ENCODE peak calls at places on chromosomes 2 and 18, in nine cellular contexts. One of them, this sample, is unnamed.

GRCh38 chr18:79481041-79481790 is 85.5 kb downstream of the NFATC1 start:
- DNase-seq in transverse colon: no peak
- DNase-seq in HL-60: no peak
- DNase-seq in K562: no peak
- DNase-seq in SK-N-SH: no peak
- DNase-seq in breast epithelium: no peak
- DNase-seq in HCT116: no peak
- DNase-seq in sigmoid colon: peak; percentile 56
- DNase-seq in stomach: no peak
- DNase-seq in this sample: no peak

GRCh38 chr2:110673201-110673600 is 4.7 kb downstream of the BUB1 start:
- DNase-seq in stomach: no peak
- DNase-seq in HCT116: no peak
- DNase-seq in sigmoid colon: no peak
- DNase-seq in K562: no peak
- DNase-seq in HL-60: no peak
- DNase-seq in breast epithelium: no peak
- DNase-seq in SK-N-SH: no peak
- DNase-seq in transverse colon: no peak
- DNase-seq in this sample: no peak

GRCh38 chr2:128269358-128270305 is 49.0 kb downstream of the HS6ST1 start:
- DNase-seq in breast epithelium: no peak
- DNase-seq in stomach: no peak
- DNase-seq in HL-60: no peak
- DNase-seq in sigmoid colon: peak; percentile 62
- DNase-seq in HCT116: no peak
- DNase-seq in transverse colon: no peak
- DNase-seq in SK-N-SH: peak; percentile 34
- DNase-seq in K562: no peak
- DNase-seq in this sample: no peak

GRCh38 chr2:108927936-108928659 is 60.9 kb downstream of the EDAR start:
- DNase-seq in transverse colon: peak; percentile 55
- DNase-seq in SK-N-SH: peak; percentile 79
- DNase-seq in HCT116: peak; percentile 43
- DNase-seq in K562: peak; percentile 61
- DNase-seq in stomach: peak; percentile 54
- DNase-seq in HL-60: peak; percentile 33
- DNase-seq in breast epithelium: no peak
- DNase-seq in sigmoid colon: peak; percentile 46
- DNase-seq in this sample: peak; percentile 50

GRCh38 chr18:75211721-75212625 is 1.4 kb downstream of the TSHZ1 start:
- DNase-seq in stomach: no peak
- DNase-seq in SK-N-SH: peak; percentile 72
- DNase-seq in sigmoid colon: peak; percentile 80
- DNase-seq in transverse colon: peak; percentile 39
- DNase-seq in HL-60: peak; percentile 70
- DNase-seq in K562: peak; percentile 44
- DNase-seq in HCT116: no peak
- DNase-seq in breast epithelium: no peak
- DNase-seq in this sample: no peak

GRCh38 chr2:222893716-222894115 is 32.9 kb downstream of the ACSL3 start:
- DNase-seq in breast epithelium: no peak
- DNase-seq in sigmoid colon: no peak
- DNase-seq in stomach: no peak
- DNase-seq in HCT116: no peak
- DNase-seq in K562: no peak
- DNase-seq in HL-60: no peak
- DNase-seq in transverse colon: no peak
- DNase-seq in SK-N-SH: no peak
- DNase-seq in this sample: no peak

GRCh38 chr18:72456802-72457201 is 87.3 kb downstream of the CBLN2 start:
- DNase-seq in breast epithelium: no peak
- DNase-seq in transverse colon: no peak
- DNase-seq in HL-60: no peak
- DNase-seq in sigmoid colon: no peak
- DNase-seq in stomach: no peak
- DNase-seq in HCT116: no peak
- DNase-seq in SK-N-SH: no peak
- DNase-seq in K562: no peak
- DNase-seq in this sample: no peak

GRCh38 chr2:238114851-238115660 is 14.9 kb downstream of the ESPNL start:
- DNase-seq in K562: no peak
- DNase-seq in HCT116: no peak
- DNase-seq in breast epithelium: no peak
- DNase-seq in sigmoid colon: no peak
- DNase-seq in transverse colon: no peak
- DNase-seq in SK-N-SH: no peak
- DNase-seq in stomach: no peak
- DNase-seq in HL-60: no peak
- DNase-seq in this sample: no peak

GRCh38 chr2:191245869-191246531 is 796 bp downstream of the MYO1B start:
- DNase-seq in HCT116: peak; percentile 19
- DNase-seq in breast epithelium: peak; percentile 38
- DNase-seq in sigmoid colon: peak; percentile 74
- DNase-seq in K562: no peak
- DNase-seq in HL-60: no peak
- DNase-seq in transverse colon: peak; percentile 69
- DNase-seq in stomach: peak; percentile 57
- DNase-seq in SK-N-SH: peak; percentile 79
- DNase-seq in this sample: peak; percentile 52

GRCh38 chr2:158973511-158973956 is 5.1 kb downstream of the TANC1 start:
- DNase-seq in HL-60: no peak
- DNase-seq in K562: no peak
- DNase-seq in HCT116: no peak
- DNase-seq in sigmoid colon: no peak
- DNase-seq in SK-N-SH: no peak
- DNase-seq in transverse colon: no peak
- DNase-seq in breast epithelium: no peak
- DNase-seq in stomach: no peak
- DNase-seq in this sample: no peak

GRCh38 chr18:42520074-42520473 is 565.0 kb downstream of the PIK3C3 start:
- DNase-seq in sigmoid colon: no peak
- DNase-seq in HL-60: no peak
- DNase-seq in K562: no peak
- DNase-seq in transverse colon: no peak
- DNase-seq in stomach: no peak
- DNase-seq in breast epithelium: no peak
- DNase-seq in SK-N-SH: no peak
- DNase-seq in HCT116: no peak
- DNase-seq in this sample: no peak

GRCh38 chr2:121576263-121576662 is 45.6 kb downstream of the RNU4ATAC start:
- DNase-seq in HL-60: no peak
- DNase-seq in SK-N-SH: no peak
- DNase-seq in K562: no peak
- DNase-seq in sigmoid colon: no peak
- DNase-seq in breast epithelium: no peak
- DNase-seq in transverse colon: no peak
- DNase-seq in HCT116: no peak
- DNase-seq in stomach: no peak
- DNase-seq in this sample: no peak

GRCh38 chr2:158024288-158024898 is 77.3 kb upstream of the UPP2 start:
- DNase-seq in sigmoid colon: no peak
- DNase-seq in SK-N-SH: peak; percentile 55
- DNase-seq in breast epithelium: peak; percentile 22
- DNase-seq in HCT116: no peak
- DNase-seq in HL-60: peak; percentile 23
- DNase-seq in transverse colon: peak; percentile 48
- DNase-seq in stomach: peak; percentile 54
- DNase-seq in K562: peak; percentile 78
- DNase-seq in this sample: peak; percentile 20

GRCh38 chr18:13303761-13304364 is 85.3 kb downstream of the LDLRAD4 start:
- DNase-seq in HL-60: no peak
- DNase-seq in breast epithelium: no peak
- DNase-seq in transverse colon: no peak
- DNase-seq in sigmoid colon: no peak
- DNase-seq in HCT116: no peak
- DNase-seq in SK-N-SH: no peak
- DNase-seq in K562: no peak
- DNase-seq in stomach: no peak
- DNase-seq in this sample: no peak

GRCh38 chr2:136067465-136067864 is 50.5 kb downstream of the CXCR4 start:
- DNase-seq in HCT116: no peak
- DNase-seq in sigmoid colon: no peak
- DNase-seq in stomach: no peak
- DNase-seq in SK-N-SH: no peak
- DNase-seq in K562: no peak
- DNase-seq in breast epithelium: peak; percentile 26
- DNase-seq in transverse colon: no peak
- DNase-seq in HL-60: no peak
- DNase-seq in this sample: no peak

GRCh38 chr18:78638889-78639596 is 340.6 kb upstream of the SALL3 start:
- DNase-seq in breast epithelium: no peak
- DNase-seq in stomach: peak; percentile 21
- DNase-seq in HL-60: peak; percentile 33
- DNase-seq in K562: no peak
- DNase-seq in HCT116: no peak
- DNase-seq in sigmoid colon: no peak
- DNase-seq in SK-N-SH: no peak
- DNase-seq in transverse colon: no peak
- DNase-seq in this sample: peak; percentile 72

GRCh38 chr2:146370821-146371220 is 1474.0 kb upstream of the ACVR2A start:
- DNase-seq in K562: no peak
- DNase-seq in stomach: no peak
- DNase-seq in sigmoid colon: no peak
- DNase-seq in SK-N-SH: no peak
- DNase-seq in HL-60: no peak
- DNase-seq in breast epithelium: no peak
- DNase-seq in transverse colon: no peak
- DNase-seq in HCT116: no peak
- DNase-seq in this sample: no peak

GRCh38 chr2:149561309-149561926 is 26.2 kb downstream of the MMADHC start:
- DNase-seq in stomach: no peak
- DNase-seq in SK-N-SH: peak; percentile 23
- DNase-seq in sigmoid colon: no peak
- DNase-seq in HCT116: no peak
- DNase-seq in transverse colon: no peak
- DNase-seq in HL-60: peak; percentile 23
- DNase-seq in breast epithelium: no peak
- DNase-seq in K562: peak; percentile 56
- DNase-seq in this sample: peak; percentile 28

GRCh38 chr2:149409506-149409905 is 79.1 kb downstream of the LYPD6 start:
- DNase-seq in sigmoid colon: no peak
- DNase-seq in K562: no peak
- DNase-seq in HL-60: no peak
- DNase-seq in stomach: no peak
- DNase-seq in HCT116: no peak
- DNase-seq in transverse colon: no peak
- DNase-seq in breast epithelium: no peak
- DNase-seq in SK-N-SH: no peak
- DNase-seq in this sample: no peak

GRCh38 chr2:48927355-48927754 is 171.8 kb upstream of the LHCGR start:
- DNase-seq in SK-N-SH: no peak
- DNase-seq in sigmoid colon: no peak
- DNase-seq in breast epithelium: no peak
- DNase-seq in stomach: no peak
- DNase-seq in HL-60: no peak
- DNase-seq in HCT116: no peak
- DNase-seq in transverse colon: no peak
- DNase-seq in K562: no peak
- DNase-seq in this sample: no peak

GRCh38 chr2:144515694-144516416 is 4.1 kb downstream of the ZEB2 start:
- DNase-seq in HL-60: no peak
- DNase-seq in SK-N-SH: peak; percentile 76
- DNase-seq in K562: peak; percentile 61
- DNase-seq in stomach: no peak
- DNase-seq in sigmoid colon: no peak
- DNase-seq in breast epithelium: no peak
- DNase-seq in transverse colon: peak; percentile 25
- DNase-seq in HCT116: no peak
- DNase-seq in this sample: no peak
- TF ChIP-seq POLR2AphosphoS5 in HL-60: peak; percentile 43
- TF ChIP-seq POLR2AphosphoS5 in SK-N-SH: no peak
- TF ChIP-seq POLR2AphosphoS5 in K562: peak; percentile 13
- TF ChIP-seq POLR2AphosphoS5 in stomach: no peak
- TF ChIP-seq POLR2AphosphoS5 in sigmoid colon: no peak
- TF ChIP-seq POLR2AphosphoS5 in breast epithelium: no peak
- TF ChIP-seq POLR2AphosphoS5 in transverse colon: no peak
- TF ChIP-seq POLR2AphosphoS5 in HCT116: no peak
- TF ChIP-seq POLR2AphosphoS5 in this sample: no peak

DNA sequence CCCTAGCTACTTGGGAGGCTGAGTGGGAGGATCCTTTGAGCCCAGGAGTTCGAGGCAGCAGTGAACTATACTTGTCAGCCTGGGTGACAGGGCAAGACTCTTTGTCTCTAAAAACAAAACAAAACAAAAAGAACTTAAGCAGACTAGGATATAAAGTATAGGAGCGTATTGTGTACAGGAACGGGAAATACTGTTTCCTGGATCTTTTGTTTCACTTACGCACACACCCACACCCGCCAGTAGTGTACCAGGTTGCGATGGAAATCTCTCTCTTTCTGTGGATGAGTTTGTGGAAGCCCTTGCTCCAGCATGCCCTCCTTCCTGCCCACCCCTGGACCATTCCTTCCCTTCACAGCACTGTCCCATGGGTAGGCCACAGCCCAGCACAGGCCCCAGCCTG is 136.3 kb downstream of the RPIA start:
- DNase-seq in K562: no peak
- DNase-seq in breast epithelium: no peak
- DNase-seq in sigmoid colon: no peak
- DNase-seq in SK-N-SH: no peak
- DNase-seq in HL-60: no peak
- DNase-seq in stomach: no peak
- DNase-seq in HCT116: no peak
- DNase-seq in transverse colon: no peak
- DNase-seq in this sample: no peak
- TF ChIP-seq CTCF in K562: no peak
- TF ChIP-seq CTCF in breast epithelium: no peak
- TF ChIP-seq CTCF in sigmoid colon: no peak
- TF ChIP-seq CTCF in SK-N-SH: no peak
- TF ChIP-seq CTCF in HL-60: no peak
- TF ChIP-seq CTCF in stomach: no peak
- TF ChIP-seq CTCF in HCT116: no peak
- TF ChIP-seq CTCF in transverse colon: no peak
- TF ChIP-seq CTCF in this sample: no peak

GRCh38 chr2:97736608-97737330 is 23.4 kb downstream of the ZAP70 start:
- DNase-seq in stomach: no peak
- DNase-seq in HCT116: no peak
- DNase-seq in sigmoid colon: no peak
- DNase-seq in SK-N-SH: no peak
- DNase-seq in transverse colon: no peak
- DNase-seq in K562: no peak
- DNase-seq in HL-60: no peak
- DNase-seq in breast epithelium: no peak
- DNase-seq in this sample: no peak
- TF ChIP-seq POLR2AphosphoS5 in stomach: no peak
- TF ChIP-seq POLR2AphosphoS5 in HCT116: no peak
- TF ChIP-seq POLR2AphosphoS5 in sigmoid colon: no peak
- TF ChIP-seq POLR2AphosphoS5 in SK-N-SH: no peak
- TF ChIP-seq POLR2AphosphoS5 in transverse colon: no peak
- TF ChIP-seq POLR2AphosphoS5 in K562: no peak
- TF ChIP-seq POLR2AphosphoS5 in HL-60: no peak
- TF ChIP-seq POLR2AphosphoS5 in breast epithelium: no peak
- TF ChIP-seq POLR2AphosphoS5 in this sample: no peak

DNA sequence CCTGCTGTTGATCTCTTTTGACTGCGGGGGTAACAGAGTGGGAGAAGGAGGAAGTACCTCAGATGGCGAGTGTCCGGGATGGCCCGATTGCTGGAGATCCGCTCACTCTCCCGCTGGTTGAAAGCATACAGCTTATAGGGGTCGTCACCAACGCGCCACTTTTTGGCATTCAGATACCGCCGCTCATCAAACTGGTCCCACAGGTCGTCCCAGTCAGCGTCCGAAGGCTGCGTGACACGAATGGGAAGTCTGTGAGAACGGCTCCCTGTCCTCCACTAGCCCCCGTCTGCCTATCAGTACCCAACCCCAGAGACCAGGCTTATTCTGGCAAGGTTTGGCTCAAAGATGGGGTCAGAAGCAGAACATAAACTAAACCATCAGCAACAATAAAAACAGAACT is 145.5 kb downstream of the GALNT14 start:
- DNase-seq in stomach: no peak
- DNase-seq in SK-N-SH: no peak
- DNase-seq in sigmoid colon: no peak
- DNase-seq in HCT116: no peak
- DNase-seq in breast epithelium: no peak
- DNase-seq in K562: no peak
- DNase-seq in HL-60: no peak
- DNase-seq in transverse colon: no peak
- DNase-seq in this sample: no peak
- TF ChIP-seq CTCF in stomach: no peak
- TF ChIP-seq CTCF in SK-N-SH: no peak
- TF ChIP-seq CTCF in sigmoid colon: no peak
- TF ChIP-seq CTCF in HCT116: no peak
- TF ChIP-seq CTCF in breast epithelium: no peak
- TF ChIP-seq CTCF in K562: no peak
- TF ChIP-seq CTCF in HL-60: no peak
- TF ChIP-seq CTCF in transverse colon: no peak
- TF ChIP-seq CTCF in this sample: no peak

This sample was measured in prostate gland.